ENCODE peak calls at places on chromosomes 7 and 10, in four cellular contexts. One of them, this sample, is unnamed.

GRCh38 chr7:158228986-158229385 is 358.6 kb downstream of the PTPRN2 start:
- DNase-seq in NCI-H524: peak; percentile 6
- DNase-seq in neural crest cell: no peak
- DNase-seq in posterior cingulate gyrus: no peak
- DNase-seq in this sample: no peak

GRCh38 chr7:33845991-33846509 is 59.3 kb upstream of the BMPER start:
- DNase-seq in neural crest cell: no peak
- DNase-seq in posterior cingulate gyrus: no peak
- DNase-seq in NCI-H524: no peak
- DNase-seq in this sample: no peak

GRCh38 chr10:109018892-109019507 is 904.3 kb downstream of the XPNPEP1 start:
- DNase-seq in neural crest cell: no peak
- DNase-seq in NCI-H524: no peak
- DNase-seq in posterior cingulate gyrus: no peak
- DNase-seq in this sample: no peak

GRCh38 chr10:131280101-131280500 is 31.4 kb downstream of the TCERG1L start:
- DNase-seq in NCI-H524: no peak
- DNase-seq in posterior cingulate gyrus: no peak
- DNase-seq in neural crest cell: no peak
- DNase-seq in this sample: no peak

GRCh38 chr10:43196981-43197833 is 59.0 kb downstream of the CSGALNACT2 start:
- DNase-seq in neural crest cell: no peak
- DNase-seq in NCI-H524: no peak
- DNase-seq in posterior cingulate gyrus: peak; percentile 7
- DNase-seq in this sample: no peak

GRCh38 chr7:22647451-22648257 is 79.3 kb upstream of the IL6 start:
- DNase-seq in NCI-H524: no peak
- DNase-seq in posterior cingulate gyrus: no peak
- DNase-seq in neural crest cell: no peak
- DNase-seq in this sample: no peak

GRCh38 chr10:78805176-78805575 is 263.6 kb upstream of the ZMIZ1 start:
- DNase-seq in NCI-H524: no peak
- DNase-seq in posterior cingulate gyrus: no peak
- DNase-seq in neural crest cell: no peak
- DNase-seq in this sample: no peak

GRCh38 chr7:33109758-33110238 is 594 bp upstream of the RP9 start:
- DNase-seq in posterior cingulate gyrus: no peak
- DNase-seq in neural crest cell: no peak
- DNase-seq in NCI-H524: no peak
- DNase-seq in this sample: no peak

This sample was measured in substantia nigra.